ENCODE peak calls at places on chromosomes 4 and X, in five cellular contexts. W is neural crest cell; I is ACHN; T is DMS 273 treated with DMSO at 0.1 percent for 48 hours; D is activated naive CD8-positive, alpha-beta T cell treated with anti-CD3 and anti-CD28 coated beads, Interleukin-2, amount 10 ng/mL, durations not matched to agents 7 days and 5 days. R is an unnamed sample.

GRCh38 chr4:155906554-155907247 is 3.2 kb downstream of the TDO2 start:
- DNase-seq in T (peak; percentile 10), D (no peak), I (no peak), W (no peak), R (no peak)

GRCh38 chrX:10628906-10629305 is 8.5 kb upstream of the MID1 start:
- DNase-seq in T (no peak), W (no peak), D (no peak), I (no peak), R (no peak)

GRCh38 chr4:183261953-183262775 is 57.9 kb downstream of the CLDN22 start:
- DNase-seq in D (peak; percentile 74), T (no peak), I (peak; percentile 76), W (peak; percentile 87), R (peak; percentile 85)

GRCh38 chrX:147736045-147736444 is 175.7 kb upstream of the FMR1 start:
- DNase-seq in W (no peak), D (no peak), T (no peak), I (no peak), R (no peak)

GRCh38 chr4:159290321-159291030 is 187.6 kb downstream of the RAPGEF2 start:
- DNase-seq in D (no peak), T (no peak), I (no peak), W (no peak), R (no peak)

GRCh38 chr4:102586644-102587021 is 85.5 kb downstream of the NFKB1 start:
- DNase-seq in I (no peak), T (no peak), W (no peak), D (peak; percentile 69), R (no peak)

GRCh38 chrX:21738145-21738949 is 19.6 kb downstream of the SMPX start:
- DNase-seq in T (peak; percentile 17), D (no peak), W (peak; percentile 30), I (no peak), R (peak; percentile 70)

GRCh38 chrX:119410027-119410819 is 11.1 kb downstream of the SLC25A43 start:
- DNase-seq in D (no peak), W (no peak), T (no peak), I (peak; percentile 49), R (no peak)

GRCh38 chr4:182975806-182976205 is 58.6 kb upstream of the DCTD start:
- DNase-seq in T (no peak), D (no peak), I (peak; percentile 50), W (no peak), R (no peak)

GRCh38 chr4:182932651-182933050 is 15.5 kb upstream of the DCTD start:
- DNase-seq in T (no peak), I (no peak), D (no peak), W (no peak), R (no peak)

GRCh38 chr4:162162672-162163071 is 1.1 kb downstream of the FSTL5 start:
- DNase-seq in T (no peak), D (no peak), I (no peak), W (no peak), R (no peak)

GRCh38 chr4:70902577-70903281 is 560 bp downstream of the MOB1B start:
- DNase-seq in D (no peak), T (no peak), W (no peak), I (peak; percentile 24), R (no peak)

GRCh38 chr4:86948276-86948675 is 13.5 kb downstream of the AFF1 start:
- DNase-seq in I (no peak), D (no peak), T (no peak), W (no peak), R (no peak)

GRCh38 chr4:141102367-141102766 is 30.9 kb downstream of the RNF150 start:
- DNase-seq in W (no peak), T (no peak), D (no peak), I (peak; percentile 30), R (no peak)

GRCh38 chr4:98754736-98755135 is 96.3 kb upstream of the TSPAN5 start:
- DNase-seq in W (no peak), I (no peak), T (no peak), D (no peak), R (no peak)

GRCh38 chr4:86496094-86497060 is 97.7 kb upstream of the PTPN13 start:
- DNase-seq in W (peak; percentile 28), I (peak; percentile 72), T (peak; percentile 1), D (no peak), R (peak; percentile 25)

GRCh38 chr4:16838226-16838875 is 60.1 kb downstream of the LDB2 start:
- DNase-seq in W (no peak), D (no peak), T (no peak), I (no peak), R (no peak)

GRCh38 chr4:111537861-111538260 is 607.4 kb upstream of the FAM241A start:
- DNase-seq in D (no peak), W (no peak), I (no peak), T (no peak), R (no peak)